ENCODE peak calls at places on chromosomes 2 and 18, in six cellular contexts. G is psoas muscle; L is stimulated activated CD8-positive, alpha-beta memory T cell treated with anti-CD3 and anti-CD28 coated beads, Interleukin-15, amount 100 ng/mL, for 1 hour; I is NCI-H2081; M is T-helper 9 cell; E is fibroblast of mammary gland. Q is an unnamed sample.

GRCh38 chr2:219228745-219229374 is 576 bp downstream of the ATG9A start:
- DNase-seq in G (no peak), L (no peak), I (no peak), M (no peak), E (no peak), Q (peak; percentile 87)

GRCh38 chr2:219727771-219728429 is 100.5 kb downstream of the SLC4A3 start:
- DNase-seq in G (no peak), L (no peak), I (no peak), M (no peak), E (peak; percentile 62), Q (no peak)

GRCh38 chr2:133333189-133333588 is 235.1 kb downstream of the NCKAP5 start:
- DNase-seq in G (no peak), L (no peak), I (no peak), M (no peak), E (no peak), Q (no peak)

GRCh38 chr2:190792956-190793888 is 87.4 kb upstream of the GLS start:
- DNase-seq in G (no peak), L (no peak), I (peak; percentile 27), M (no peak), E (peak; percentile 20), Q (no peak)

GRCh38 chr2:46157072-46157965 is 139.9 kb upstream of the EPAS1 start:
- DNase-seq in G (no peak), L (no peak), I (no peak), M (no peak), E (no peak), Q (no peak)

GRCh38 chr2:227853765-227854271 is 17.6 kb upstream of the DAW1 start:
- DNase-seq in G (no peak), L (no peak), I (no peak), M (no peak), E (peak; percentile 69), Q (no peak)

GRCh38 chr18:70991577-70991976 is 702.7 kb downstream of the SOCS6 start:
- DNase-seq in G (no peak), L (no peak), I (no peak), M (no peak), E (peak; percentile 36), Q (no peak)

GRCh38 chr2:109238580-109238979 is 109.6 kb downstream of the SH3RF3 start:
- DNase-seq in G (peak; percentile 85), L (peak; percentile 4), I (no peak), M (no peak), E (peak; percentile 85), Q (no peak)

GRCh38 chr2:205139822-205140612 is 542.3 kb upstream of the NRP2 start:
- DNase-seq in G (peak; percentile 50), L (no peak), I (peak; percentile 29), M (no peak), E (no peak), Q (no peak)

GRCh38 chr2:100252811-100253698 is 69.2 kb downstream of the LONRF2 start:
- DNase-seq in G (no peak), L (no peak), I (no peak), M (no peak), E (no peak), Q (peak; percentile 57)

GRCh38 chr2:196442211-196442610 is 197.3 kb upstream of the CCDC150 start:
- DNase-seq in G (no peak), L (no peak), I (no peak), M (no peak), E (no peak), Q (no peak)

GRCh38 chr2:149446735-149447134 is 116.3 kb downstream of the LYPD6 start:
- DNase-seq in G (no peak), L (no peak), I (peak; percentile 12), M (no peak), E (no peak), Q (no peak)

GRCh38 chr2:173989160-173989885 is 24.1 kb upstream of the SP3 start:
- DNase-seq in G (no peak), L (no peak), I (no peak), M (no peak), E (no peak), Q (no peak)

GRCh38 chr2:5713101-5713500 is 20.9 kb downstream of the SOX11 start:
- DNase-seq in G (no peak), L (no peak), I (no peak), M (no peak), E (no peak), Q (no peak)

GRCh38 chr2:72883356-72883962 is 3.7 kb upstream of the SPR start:
- DNase-seq in G (no peak), L (no peak), I (no peak), M (no peak), E (peak; percentile 38), Q (no peak)

GRCh38 chr2:19722486-19723420 is 179.0 kb downstream of the TTC32 start:
- DNase-seq in G (no peak), L (no peak), I (peak; percentile 2), M (no peak), E (peak; percentile 74), Q (no peak)

GRCh38 chr18:51437280-51438271 is 240.1 kb upstream of the MEX3C start:
- DNase-seq in G (no peak), L (no peak), I (no peak), M (no peak), E (no peak), Q (no peak)

GRCh38 chr2:160085662-160086061 is 23.2 kb upstream of the PLA2R1 start:
- DNase-seq in G (no peak), L (no peak), I (no peak), M (no peak), E (no peak), Q (no peak)

GRCh38 chr2:102056079-102056581 is 64.4 kb downstream of the IL1R2 start:
- DNase-seq in G (no peak), L (no peak), I (no peak), M (no peak), E (no peak), Q (no peak)

GRCh38 chr2:232484628-232485332 is 2.9 kb downstream of the ECEL1 start:
- DNase-seq in G (peak; percentile 40), L (no peak), I (no peak), M (no peak), E (no peak), Q (no peak)

GRCh38 chr18:76955529-76956170 is 133.3 kb downstream of the ZNF236 start:
- DNase-seq in G (no peak), L (no peak), I (no peak), M (no peak), E (no peak), Q (peak; percentile 95)

GRCh38 chr18:36451454-36452251 is 154.1 kb downstream of the FHOD3 start:
- DNase-seq in G (no peak), L (no peak), I (no peak), M (no peak), E (peak; percentile 27), Q (no peak)

GRCh38 chr2:120419073-120419472 is 73.1 kb downstream of the INHBB start:
- DNase-seq in G (no peak), L (no peak), I (no peak), M (no peak), E (no peak), Q (peak; percentile 26)

GRCh38 chr2:19878268-19879046 is 23.3 kb downstream of the TTC32 start:
- DNase-seq in G (no peak), L (no peak), I (no peak), M (no peak), E (no peak), Q (peak; percentile 38)

GRCh38 chr18:75204262-75204977 is 4.5 kb downstream of the PTGR3 start:
- DNase-seq in G (peak; percentile 67), L (no peak), I (no peak), M (no peak), E (no peak), Q (no peak)

GRCh38 chr2:231621051-231621879 is 28.6 kb downstream of the TEX44 start:
- DNase-seq in G (peak; percentile 70), L (no peak), I (peak; percentile 38), M (no peak), E (no peak), Q (no peak)

GRCh38 chr2:169891593-169892298 is 64.5 kb downstream of the UBR3 start:
- DNase-seq in G (no peak), L (no peak), I (peak; percentile 35), M (no peak), E (peak; percentile 75), Q (no peak)

GRCh38 chr2:159760321-159760720 is 37.7 kb downstream of the CD302 start:
- DNase-seq in G (no peak), L (no peak), I (no peak), M (no peak), E (no peak), Q (no peak)

GRCh38 chr2:28395334-28396061 is 2.8 kb downstream of the FOSL2 start:
- DNase-seq in G (peak; percentile 91), L (no peak), I (no peak), M (no peak), E (peak; percentile 77), Q (peak; percentile 72)

Q was measured in left lobe of liver.